ENCODE peak calls at places on chromosomes 12 and 14, in five cellular contexts. L is fibroblast of lung; M is A549; U is CD4-positive, CD25-positive, alpha-beta regulatory T cell; W is substantia nigra. C is an unnamed sample.

GRCh38 chr12:87661770-87662402 is 367.3 kb downstream of the C12orf50 start:
- DNase-seq in L (no peak), M (no peak), U (no peak), W (no peak), C (no peak)

GRCh38 chr14:73264896-73265720 is 27.8 kb downstream of the PAPLN start:
- DNase-seq in L (no peak), M (no peak), U (no peak), W (no peak), C (no peak)

GRCh38 chr14:92783813-92784431 is 10.2 kb upstream of the GOLGA5 start:
- DNase-seq in L (peak), M (peak), U (peak), W (no peak), C (no peak)

GRCh38 chr12:117134059-117134458 is 34.8 kb upstream of the TESC start:
- DNase-seq in L (no peak), M (no peak), U (peak), W (no peak), C (peak)

GRCh38 chr12:79725987-79726386 is 35.2 kb upstream of the PAWR start:
- DNase-seq in L (peak), M (no peak), U (no peak), W (no peak), C (no peak)

GRCh38 chr14:64625363-64626232 is 75.8 kb downstream of the PPP1R36 start:
- DNase-seq in L (no peak), M (no peak), U (no peak), W (no peak), C (no peak)

GRCh38 chr12:126907900-126908764 is 1358.8 kb upstream of the TMEM132C start:
- DNase-seq in L (no peak), M (no peak), U (no peak), W (no peak), C (no peak)

GRCh38 chr12:94760786-94761185 is 110.4 kb upstream of the TMCC3 start:
- DNase-seq in L (peak), M (no peak), U (no peak), W (no peak), C (no peak)

GRCh38 chr12:106434521-106434920 is 77.0 kb downstream of the POLR3B start:
- DNase-seq in L (no peak), M (no peak), U (no peak), W (no peak), C (no peak)

GRCh38 chr14:60214003-60214402 is 35.0 kb upstream of the PPM1A start:
- DNase-seq in L (no peak), M (no peak), U (no peak), W (no peak), C (no peak)

GRCh38 chr14:92698393-92698792 is 50.0 kb downstream of the LGMN start:
- DNase-seq in L (no peak), M (no peak), U (no peak), W (no peak), C (no peak)

GRCh38 chr14:54848910-54849309 is 53.7 kb downstream of the GCH1 start:
- DNase-seq in L (no peak), M (no peak), U (no peak), W (no peak), C (no peak)

GRCh38 chr12:3655331-3655900 is 97.5 kb downstream of the CRACR2A start:
- DNase-seq in L (no peak), M (peak), U (no peak), W (no peak), C (no peak)

GRCh38 chr14:94966344-94966743 is 191.0 kb downstream of the DICER1 start:
- DNase-seq in L (no peak), M (no peak), U (no peak), W (no peak), C (no peak)

GRCh38 chr12:47155457-47156166 is 75.9 kb upstream of the AMIGO2 start:
- DNase-seq in L (peak), M (no peak), U (peak), W (no peak), C (no peak)

GRCh38 chr14:50095895-50096294 is 20.5 kb downstream of the VCPKMT start:
- DNase-seq in L (no peak), M (no peak), U (peak), W (no peak), C (no peak)

GRCh38 chr12:48789858-48790326 is 1.0 kb upstream of the ADCY6 start:
- DNase-seq in L (no peak), M (no peak), U (no peak), W (no peak), C (no peak)

GRCh38 chr12:80714846-80715245 is 1.9 kb upstream of the MYF5 start:
- DNase-seq in L (no peak), M (no peak), U (no peak), W (no peak), C (no peak)

GRCh38 chr14:99821519-99822165 is 28.4 kb downstream of the EML1 start:
- DNase-seq in L (peak), M (no peak), U (no peak), W (no peak), C (no peak)

GRCh38 chr12:114238808-114239207 is 167.1 kb downstream of the TBX5 start:
- DNase-seq in L (peak), M (no peak), U (no peak), W (no peak), C (no peak)

GRCh38 chr12:125159687-125160086 is 94.5 kb downstream of the AACS start:
- DNase-seq in L (no peak), M (no peak), U (no peak), W (no peak), C (no peak)

GRCh38 chr14:53152627-53152908 is 555 bp downstream of the DDHD1 start:
- DNase-seq in L (no peak), M (no peak), U (peak), W (no peak), C (no peak)

GRCh38 chr12:26121841-26122680 is 2.8 kb downstream of the BHLHE41 start:
- DNase-seq in L (peak), M (no peak), U (peak), W (no peak), C (peak)

GRCh38 chr14:100653409-100653808 is 66.2 kb upstream of the BEGAIN start:
- DNase-seq in L (no peak), M (no peak), U (peak), W (no peak), C (no peak)

GRCh38 chr14:88993946-88994345 is 169.5 kb downstream of the TTC8 start:
- DNase-seq in L (peak), M (peak), U (no peak), W (no peak), C (no peak)

GRCh38 chr14:52790756-52791203 is 627 bp downstream of the GNPNAT1 start:
- DNase-seq in L (no peak), M (no peak), U (no peak), W (no peak), C (no peak)

GRCh38 chr12:48966177-48966890 is 5.2 kb downstream of the WNT10B start:
- DNase-seq in L (no peak), M (no peak), U (no peak), W (no peak), C (no peak)

GRCh38 chr14:68392393-68393085 is 400.3 kb downstream of the ZFP36L1 start:
- DNase-seq in L (no peak), M (no peak), U (no peak), W (no peak), C (no peak)

GRCh38 chr12:8453796-8454195 is 2.0 kb upstream of the CLEC6A start:
- DNase-seq in L (no peak), M (no peak), U (no peak), W (no peak), C (no peak)

GRCh38 chr12:117143008-117143532 is 43.9 kb upstream of the TESC start:
- DNase-seq in L (peak), M (peak), U (no peak), W (no peak), C (no peak)

GRCh38 chr12:27462851-27463250 is 16.3 kb downstream of the SMCO2 start:
- DNase-seq in L (peak), M (no peak), U (no peak), W (no peak), C (no peak)

GRCh38 chr12:108814462-108815211 is 42.7 kb downstream of the SSH1 start:
- DNase-seq in L (no peak), M (no peak), U (no peak), W (no peak), C (no peak)

DNA sequence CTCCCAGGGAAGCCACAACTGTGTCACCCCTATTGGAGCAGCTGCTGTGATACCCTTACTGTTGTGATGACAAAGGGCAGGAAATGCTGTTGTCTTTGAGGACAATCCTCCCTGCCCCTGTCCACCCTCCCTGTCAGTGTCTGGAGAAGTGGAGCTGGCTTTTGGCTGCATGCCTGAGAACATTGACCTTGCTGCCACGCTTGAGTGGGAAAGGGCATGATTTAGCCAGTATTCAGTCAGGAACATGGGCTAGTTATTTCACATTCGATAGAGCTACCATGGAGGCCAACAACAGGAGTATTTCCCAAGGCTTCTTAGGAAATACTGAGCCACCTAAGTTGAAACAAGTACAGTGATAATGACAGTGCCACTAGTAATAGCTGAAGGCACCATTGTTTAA is 59.4 kb downstream of the MYRFL start:
- DNase-seq in L (no peak), M (no peak), U (no peak), W (no peak), C (no peak)
- H3K27ac ChIP-seq in L (no peak), M (no peak), U (no peak), W (no peak), C (no peak)

GRCh38 chr14:101950516-101951215 is 13.7 kb upstream of the DYNC1H1 start:
- DNase-seq in L (no peak), M (no peak), U (no peak), W (no peak), C (no peak)

GRCh38 chr14:101947577-101947903 is 16.8 kb upstream of the DYNC1H1 start:
- DNase-seq in L (no peak), M (no peak), U (no peak), W (no peak), C (peak)

GRCh38 chr14:101950100-101950499 is 14.3 kb upstream of the DYNC1H1 start:
- DNase-seq in L (no peak), M (no peak), U (no peak), W (no peak), C (no peak)

GRCh38 chr14:101947904-101948665 is 16.3 kb upstream of the DYNC1H1 start:
- DNase-seq in L (peak), M (peak), U (peak), W (peak), C (peak)

GRCh38 chr14:101948666-101949205 is 15.6 kb upstream of the DYNC1H1 start:
- DNase-seq in L (no peak), M (no peak), U (no peak), W (no peak), C (no peak)
- H3K27ac ChIP-seq in L (peak), M (peak), U (peak), W (peak), C (peak)

GRCh38 chr12:50213439-50213838 is 46.3 kb upstream of the CERS5 start:
- DNase-seq in L (no peak), M (no peak), U (no peak), W (no peak), C (no peak)

GRCh38 chr12:50211392-50212070 is 44.4 kb upstream of the CERS5 start:
- DNase-seq in L (no peak), M (no peak), U (no peak), W (no peak), C (no peak)

GRCh38 chr12:50212071-50212467 is 44.9 kb upstream of the CERS5 start:
- DNase-seq in L (no peak), M (no peak), U (no peak), W (no peak), C (no peak)

GRCh38 chr12:50215033-50215432 is 47.9 kb upstream of the CERS5 start:
- DNase-seq in L (peak), M (no peak), U (no peak), W (no peak), C (no peak)

DNA sequence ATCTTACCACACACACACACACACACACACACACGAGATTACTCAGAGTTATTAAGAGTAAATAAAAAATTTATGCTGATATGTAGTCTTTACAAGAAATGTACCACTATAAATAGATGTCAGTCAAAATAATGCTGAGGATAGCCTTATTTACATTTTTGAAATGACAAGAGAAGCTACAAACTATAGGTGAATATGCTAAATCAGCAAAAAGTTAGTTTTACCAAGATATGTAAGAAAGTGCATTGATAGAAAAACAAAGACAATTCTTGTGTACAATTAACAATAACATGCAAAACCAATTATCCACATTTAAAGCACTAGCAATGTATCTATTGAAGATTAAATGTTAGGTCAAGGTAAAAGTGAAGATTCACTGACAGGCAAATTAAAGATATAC is 46.8 kb upstream of the CERS5 start:
- DNase-seq in L (no peak), M (no peak), U (no peak), W (no peak), C (no peak)
- H3K27ac ChIP-seq in L (no peak), M (no peak), U (peak), W (no peak), C (no peak)

DNA sequence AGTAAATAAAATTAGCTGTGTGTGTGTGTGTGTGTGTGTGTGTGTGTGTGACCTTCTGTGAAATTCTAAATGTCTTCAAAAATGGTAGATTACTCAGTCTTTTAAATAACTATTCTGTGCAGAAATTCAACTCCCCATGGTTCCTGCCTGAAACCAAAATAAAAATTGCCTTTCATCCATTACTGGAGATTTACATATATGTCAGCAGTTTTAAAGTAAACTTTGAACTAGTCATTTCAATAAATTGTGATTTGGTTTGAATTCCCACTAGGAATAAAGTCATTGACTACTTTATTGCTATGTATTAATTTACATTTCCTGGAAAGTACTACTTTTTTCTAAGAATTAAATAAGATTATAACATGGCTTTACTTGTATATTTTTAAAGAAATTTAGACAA is 5.3 kb downstream of the ELK3 start:
- DNase-seq in L (no peak), M (no peak), U (no peak), W (no peak), C (no peak)
- H3K27ac ChIP-seq in L (peak), M (peak), U (peak), W (no peak), C (no peak)

C was measured in CD8-positive, alpha-beta T cell.